ENCODE peak calls at places on chromosomes 3 and 15, in five cellular contexts. M is stimulated activated CD8-positive, alpha-beta memory T cell treated with anti-CD3 and anti-CD28 coated beads, Interleukin-12 subunit alpha, Interleukin-12 subunit beta, amount 100 ng/mL, for 4 hours; E is dermis microvascular lymphatic vessel endothelial cell; N is transverse colon; U is tibial artery. F is an unnamed sample.

GRCh38 chr3:65200312-65200711 is 512.5 kb upstream of the ADAMTS9 start:
- DNase-seq in E (no peak), N (no peak), M (no peak), U (no peak), F (no peak)

GRCh38 chr15:76312540-76313174 is 1.4 kb upstream of the ETFA start:
- DNase-seq in U (no peak), N (no peak), E (no peak), M (no peak), F (no peak)

GRCh38 chr3:90092994-90093393 is 985.6 kb downstream of the EPHA3 start:
- DNase-seq in E (no peak), N (no peak), U (no peak), M (no peak), F (no peak)

GRCh38 chr3:134239538-134239937 is 11.1 kb downstream of the RYK start:
- DNase-seq in U (no peak), M (no peak), N (no peak), E (no peak), F (no peak)

GRCh38 chr3:48058089-48058488 is 41.9 kb upstream of the MAP4 start:
- DNase-seq in E (no peak), M (no peak), N (no peak), U (no peak), F (no peak)

GRCh38 chr15:92848852-92849598 is 51.1 kb upstream of the CHD2 start:
- DNase-seq in M (no peak), E (no peak), N (no peak), U (no peak), F (no peak)

GRCh38 chr15:68348064-68348463 is 70.5 kb downstream of the FEM1B start:
- DNase-seq in M (no peak), N (no peak), U (no peak), E (no peak), F (no peak)

GRCh38 chr15:40058476-40059140 is 19.6 kb upstream of the SRP14 start:
- DNase-seq in M (no peak), E (no peak), N (no peak), U (no peak), F (no peak)

GRCh38 chr15:46127361-46127874 is 492.6 kb downstream of the SQOR start:
- DNase-seq in U (no peak), N (no peak), E (no peak), M (no peak), F (no peak)